ENCODE peak calls at places on chromosome 9, in six cellular contexts. I is neural progenitor cell, S is HepG2, N is prostate gland, G is PC-9, B is astrocyte. E is an unnamed sample. For H3K9me3, the result is how much of the 10 kb centered on the place peaks cover.

GRCh38 chr9:20898885-20899554 is 132.4 kb downstream of the HACD4 start:
- DNase-seq in N (no peak), I (no peak), G (no peak), B (peak), S (no peak), E (no peak)

GRCh38 chr9:99431103-99431502 is 209.0 kb downstream of the SEC61B start:
- DNase-seq in G (no peak), I (no peak), N (no peak), B (peak), S (no peak), E (no peak)

GRCh38 chr9:38687389-38687842 is 32.5 kb downstream of the FAM240B start:
- DNase-seq in S (peak), B (peak), G (peak), I (no peak), N (peak), E (no peak)

GRCh38 chr9:74908665-74909064 is 20.9 kb upstream of the TRPM6 start:
- DNase-seq in S (no peak), B (no peak), I (no peak), N (no peak), G (no peak), E (no peak)

GRCh38 chr9:115046786-115047185 is 71.2 kb downstream of the TNC start:
- DNase-seq in I (no peak), G (no peak), N (no peak), B (no peak), S (no peak), E (no peak)

GRCh38 chr9:112308576-112308975 is 24.8 kb downstream of the PTBP3 start:
- DNase-seq in G (no peak), S (peak), N (no peak), I (peak), B (peak), E (no peak)

GRCh38 chr9:18786936-18787658 is 245.9 kb downstream of the SAXO1 start:
- DNase-seq in G (no peak), B (peak), N (no peak), I (no peak), S (no peak), E (no peak)

GRCh38 chr9:124037790-124038189 is 26.2 kb downstream of the LHX2 start:
- DNase-seq in B (no peak), G (no peak), S (no peak), N (no peak), I (peak), E (no peak)

GRCh38 chr9:94918038-94918753 is 191.7 kb downstream of the AOPEP start:
- DNase-seq in I (no peak), G (peak), S (peak), N (no peak), B (no peak), E (peak)

GRCh38 chr9:107227696-107228258 is 55.3 kb upstream of the RAD23B start:
- DNase-seq in S (no peak), G (no peak), N (no peak), B (no peak), I (no peak), E (no peak)

GRCh38 chr9:93154293-93154903 is 20.3 kb upstream of the NINJ1 start:
- DNase-seq in B (no peak), I (peak), G (no peak), S (peak), N (no peak), E (no peak)

GRCh38 chr9:70678153-70678552 is 263.7 kb upstream of the KLF9 start:
- DNase-seq in N (no peak), B (no peak), I (no peak), G (no peak), S (no peak), E (no peak)

GRCh38 chr9:99000480-99001395 is 57.0 kb downstream of the COL15A1 start:
- DNase-seq in S (peak), I (peak), N (no peak), B (peak), G (peak), E (peak)

DNA sequence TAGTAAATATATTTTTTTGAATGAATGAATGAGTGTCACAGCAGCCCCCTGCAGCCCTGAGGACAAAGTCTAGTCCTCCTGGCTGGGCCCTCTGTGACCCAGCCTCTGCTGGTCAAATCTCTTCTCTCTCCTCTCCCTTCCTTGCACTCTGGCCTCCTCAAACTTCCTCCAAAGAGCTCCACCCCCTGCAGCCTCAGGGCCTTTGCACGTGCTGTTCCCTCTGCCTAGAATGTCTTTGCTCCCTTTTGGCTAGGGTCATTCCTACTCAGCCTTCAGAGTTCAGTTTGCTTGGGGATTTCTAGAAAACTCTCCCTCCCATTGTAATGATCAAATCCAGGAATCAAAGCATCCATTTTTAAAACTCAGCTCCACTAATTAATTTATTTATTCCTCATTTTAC is 13.0 kb downstream of the SH2D3C start:
- DNase-seq in G (no peak), B (no peak), N (no peak), S (no peak), I (no peak), E (no peak)
- H3K27ac ChIP-seq in G (no peak), B (no peak), N (no peak), S (no peak), I (no peak), E (no peak)

GRCh38 chr9:2791246-2791645 is 52.6 kb downstream of the PUM3 start:
- DNase-seq in N (no peak), G (no peak), B (no peak), I (no peak), S (no peak), E (no peak)
- H3K9me3 ChIP-seq in N (under half), G (under half), B (under half), I (under half), S (under half), E (under half)

GRCh38 chr9:125189011-125189360 is 617 bp downstream of the PPP6C start:
- DNase-seq in B (no peak), S (no peak), I (peak), N (peak), G (no peak), E (peak)

GRCh38 chr9:125189361-125190289 is at the start of gene PPP6C:
- DNase-seq in N (peak), B (peak), I (peak), S (peak), G (peak), E (peak)

DNA sequence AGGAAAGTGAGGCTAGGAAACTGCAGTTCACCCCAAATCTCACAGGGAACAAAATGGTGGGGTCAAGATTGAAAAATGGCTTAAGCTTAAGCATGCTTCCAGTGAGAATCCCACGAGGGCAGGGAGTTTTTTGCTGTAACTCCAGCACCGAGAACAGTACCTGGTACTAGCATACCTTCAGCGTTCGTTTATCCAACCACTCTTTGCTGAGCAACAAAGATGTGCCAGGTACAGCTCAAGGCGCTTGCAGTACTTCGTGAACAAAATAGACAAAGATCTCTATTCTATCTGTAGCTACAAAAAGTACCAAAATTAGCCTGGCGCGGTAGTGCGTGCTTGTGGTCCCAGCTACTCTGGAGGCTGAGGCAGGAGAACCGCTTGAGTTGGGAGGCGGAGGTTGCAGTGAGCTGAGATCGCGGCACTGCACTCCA is 783 bp upstream of the PPP6C start:
- DNase-seq in N (no peak), I (peak), S (no peak), G (no peak), B (no peak), E (peak)
- H3K27ac ChIP-seq in N (peak), I (peak), S (peak), G (peak), B (peak), E (peak)

GRCh38 chr9:4803670-4804530 is 11.2 kb downstream of the RCL1 start:
- DNase-seq in G (no peak), B (no peak), S (no peak), I (no peak), N (no peak), E (no peak)
- H3K9me3 ChIP-seq in G (under half), B (under half), S (under half), I (under half), N (under half), E (under half)

GRCh38 chr9:36258989-36259315 is 704 bp upstream of the GNE start:
- DNase-seq in N (peak), S (no peak), G (no peak), I (no peak), B (no peak), E (no peak)
- H3K27ac ChIP-seq in N (peak), S (peak), G (no peak), I (peak), B (peak), E (peak)

DNA sequence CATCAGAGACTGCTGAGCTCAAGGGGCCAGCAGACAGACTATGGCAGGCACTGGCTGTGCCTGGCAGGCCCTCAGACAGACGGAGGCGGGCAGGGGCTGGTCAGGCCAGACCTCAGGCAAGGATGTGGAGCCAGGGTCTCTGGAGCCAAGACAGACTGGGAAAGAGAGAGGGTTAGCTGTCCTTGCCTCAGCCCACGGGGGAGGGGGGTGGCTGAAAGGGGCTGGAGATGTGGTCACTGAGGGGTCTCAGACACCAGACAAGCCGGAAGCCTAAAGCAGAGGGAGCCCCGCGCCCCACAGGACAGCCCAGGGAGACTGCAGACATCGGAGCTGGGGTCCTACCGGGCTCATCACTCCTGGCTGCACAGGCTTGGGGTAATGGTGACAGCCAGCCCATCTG is 141.2 kb upstream of the FOXD4L5 start:
- DNase-seq in I (no peak), B (no peak), S (no peak), G (no peak), N (no peak), E (no peak)
- H3K9me3 ChIP-seq in I (under half), B (under half), S (under half), G (under half), N (under half), E (under half)

GRCh38 chr9:29439961-29440360 is 1866.7 kb upstream of the C9orf72 start:
- DNase-seq in G (peak), I (no peak), N (no peak), B (peak), S (no peak), E (no peak)

GRCh38 chr9:29440449-29440848 is 1867.2 kb upstream of the C9orf72 start:
- DNase-seq in N (no peak), B (no peak), S (no peak), I (no peak), G (no peak), E (no peak)

GRCh38 chr9:29432191-29432590 is 1858.9 kb upstream of the C9orf72 start:
- DNase-seq in B (no peak), N (no peak), S (no peak), I (no peak), G (no peak), E (no peak)

GRCh38 chr9:29437515-29437914 is 1864.2 kb upstream of the C9orf72 start:
- DNase-seq in B (no peak), N (no peak), I (no peak), G (no peak), S (no peak), E (no peak)
- H3K27ac ChIP-seq in B (no peak), N (no peak), I (no peak), G (no peak), S (no peak), E (no peak)

DNA sequence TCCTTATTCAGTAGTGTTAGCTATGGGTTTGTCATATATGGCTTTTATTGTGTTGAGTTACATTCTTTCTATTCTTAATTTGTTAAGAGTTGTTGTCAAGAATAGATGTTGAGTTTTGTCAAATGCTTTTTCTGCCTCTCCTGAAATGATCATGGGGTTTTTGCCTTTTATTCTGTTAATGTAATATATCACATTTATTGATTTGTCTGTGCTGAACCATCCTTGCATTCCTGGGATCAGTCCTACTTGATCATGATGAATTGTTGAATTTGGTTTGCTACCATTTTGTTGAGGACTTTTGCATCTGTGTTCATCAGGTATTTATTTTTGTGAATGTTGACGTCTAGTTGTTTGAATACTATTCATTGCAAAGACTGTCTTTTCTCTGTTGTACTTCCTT is 23.9 kb downstream of the RIC1 start:
- DNase-seq in S (no peak), B (no peak), I (no peak), G (no peak), N (no peak), E (no peak)
- H3K9me3 ChIP-seq in S (under half), B (under half), I (under half), G (under half), N (under half), E (under half)

GRCh38 chr9:76894198-76894597 is 11.7 kb downstream of the PRUNE2 start:
- DNase-seq in S (no peak), I (no peak), N (no peak), G (no peak), B (no peak), E (no peak)

GRCh38 chr9:76893395-76893932 is 12.4 kb downstream of the PRUNE2 start:
- DNase-seq in I (no peak), B (peak), G (no peak), S (no peak), N (no peak), E (no peak)

GRCh38 chr9:76897804-76898525 is 7.9 kb downstream of the PRUNE2 start:
- DNase-seq in B (no peak), N (no peak), G (no peak), I (no peak), S (no peak), E (no peak)

GRCh38 chr9:76895186-76895585 is 10.7 kb downstream of the PRUNE2 start:
- DNase-seq in B (no peak), N (no peak), S (no peak), I (no peak), G (no peak), E (no peak)

GRCh38 chr9:76896035-76896434 is 9.9 kb downstream of the PRUNE2 start:
- DNase-seq in G (no peak), B (no peak), I (no peak), S (no peak), N (no peak), E (no peak)
- H3K27ac ChIP-seq in G (no peak), B (no peak), I (no peak), S (no peak), N (peak), E (no peak)

E was measured in CD4-positive, CD25-positive, alpha-beta regulatory T cell.